ENCODE peak calls at places on chromosomes 6 and 20, in seven cellular contexts. One of them, this sample, is unnamed.

GRCh38 chr20:48041078-48041780 is 255.9 kb upstream of the SULF2 start:
- DNase-seq in fibroblast of lung: no peak
- DNase-seq in AG10803: no peak
- DNase-seq in choroid plexus epithelial cell: no peak
- DNase-seq in HFF-Myc: no peak
- DNase-seq in kidney: no peak
- DNase-seq in body of pancreas: no peak
- DNase-seq in this sample: peak

GRCh38 chr20:48933017-48933766 is 11.7 kb downstream of the ARFGEF2 start:
- DNase-seq in body of pancreas: no peak
- DNase-seq in kidney: no peak
- DNase-seq in HFF-Myc: no peak
- DNase-seq in AG10803: no peak
- DNase-seq in choroid plexus epithelial cell: no peak
- DNase-seq in fibroblast of lung: no peak
- DNase-seq in this sample: no peak

GRCh38 chr6:107769053-107769658 is 55.0 kb downstream of the SCML4 start:
- DNase-seq in body of pancreas: no peak
- DNase-seq in kidney: no peak
- DNase-seq in HFF-Myc: no peak
- DNase-seq in choroid plexus epithelial cell: no peak
- DNase-seq in fibroblast of lung: no peak
- DNase-seq in AG10803: no peak
- DNase-seq in this sample: no peak

GRCh38 chr6:106772270-106773142 is 143.1 kb downstream of the QRSL1 start:
- DNase-seq in fibroblast of lung: no peak
- DNase-seq in choroid plexus epithelial cell: no peak
- DNase-seq in HFF-Myc: no peak
- DNase-seq in kidney: no peak
- DNase-seq in AG10803: no peak
- DNase-seq in body of pancreas: no peak
- DNase-seq in this sample: no peak

GRCh38 chr6:34865107-34865506 is 22.7 kb downstream of the TAF11 start:
- DNase-seq in body of pancreas: no peak
- DNase-seq in fibroblast of lung: no peak
- DNase-seq in choroid plexus epithelial cell: peak
- DNase-seq in AG10803: no peak
- DNase-seq in kidney: no peak
- DNase-seq in HFF-Myc: no peak
- DNase-seq in this sample: peak

GRCh38 chr6:113782641-113783040 is 74.5 kb upstream of the MARCKS start:
- DNase-seq in fibroblast of lung: no peak
- DNase-seq in choroid plexus epithelial cell: no peak
- DNase-seq in body of pancreas: no peak
- DNase-seq in kidney: no peak
- DNase-seq in HFF-Myc: no peak
- DNase-seq in AG10803: no peak
- DNase-seq in this sample: no peak

GRCh38 chr6:166515072-166515810 is 71.2 kb downstream of the RAMACL start:
- DNase-seq in body of pancreas: no peak
- DNase-seq in AG10803: peak
- DNase-seq in HFF-Myc: peak
- DNase-seq in kidney: no peak
- DNase-seq in fibroblast of lung: peak
- DNase-seq in choroid plexus epithelial cell: peak
- DNase-seq in this sample: peak

GRCh38 chr6:168156742-168157265 is 77.8 kb upstream of the FRMD1 start:
- DNase-seq in kidney: no peak
- DNase-seq in HFF-Myc: no peak
- DNase-seq in body of pancreas: no peak
- DNase-seq in AG10803: no peak
- DNase-seq in choroid plexus epithelial cell: no peak
- DNase-seq in fibroblast of lung: no peak
- DNase-seq in this sample: peak

GRCh38 chr20:51368461-51369211 is 173.9 kb downstream of the NFATC2 start:
- DNase-seq in fibroblast of lung: no peak
- DNase-seq in body of pancreas: no peak
- DNase-seq in HFF-Myc: no peak
- DNase-seq in AG10803: peak
- DNase-seq in kidney: no peak
- DNase-seq in choroid plexus epithelial cell: no peak
- DNase-seq in this sample: no peak

GRCh38 chr6:147043994-147044477 is 160.2 kb upstream of the STXBP5 start:
- DNase-seq in kidney: no peak
- DNase-seq in fibroblast of lung: peak
- DNase-seq in body of pancreas: no peak
- DNase-seq in choroid plexus epithelial cell: no peak
- DNase-seq in HFF-Myc: peak
- DNase-seq in AG10803: peak
- DNase-seq in this sample: no peak

GRCh38 chr6:24924956-24925355 is 10.8 kb downstream of the RIPOR2 start:
- DNase-seq in kidney: no peak
- DNase-seq in body of pancreas: no peak
- DNase-seq in HFF-Myc: no peak
- DNase-seq in choroid plexus epithelial cell: no peak
- DNase-seq in AG10803: no peak
- DNase-seq in fibroblast of lung: no peak
- DNase-seq in this sample: no peak

GRCh38 chr6:12012231-12012565 is at the start of gene HIVEP1:
- DNase-seq in kidney: peak
- DNase-seq in body of pancreas: peak
- DNase-seq in AG10803: peak
- DNase-seq in fibroblast of lung: no peak
- DNase-seq in HFF-Myc: no peak
- DNase-seq in choroid plexus epithelial cell: no peak
- DNase-seq in this sample: peak

GRCh38 chr20:24379116-24379927 is 90.1 kb upstream of the SYNDIG1 start:
- DNase-seq in kidney: peak
- DNase-seq in body of pancreas: no peak
- DNase-seq in choroid plexus epithelial cell: peak
- DNase-seq in fibroblast of lung: peak
- DNase-seq in AG10803: peak
- DNase-seq in HFF-Myc: no peak
- DNase-seq in this sample: no peak

GRCh38 chr6:2958331-2958711 is 13.0 kb downstream of the SERPINB6 start:
- DNase-seq in choroid plexus epithelial cell: no peak
- DNase-seq in kidney: no peak
- DNase-seq in body of pancreas: no peak
- DNase-seq in HFF-Myc: no peak
- DNase-seq in fibroblast of lung: no peak
- DNase-seq in AG10803: no peak
- DNase-seq in this sample: no peak

GRCh38 chr6:89310929-89311328 is 4.2 kb downstream of the GABRR2 start:
- DNase-seq in kidney: no peak
- DNase-seq in HFF-Myc: peak
- DNase-seq in body of pancreas: no peak
- DNase-seq in AG10803: peak
- DNase-seq in choroid plexus epithelial cell: no peak
- DNase-seq in fibroblast of lung: no peak
- DNase-seq in this sample: peak

GRCh38 chr20:54680872-54681297 is 205.5 kb downstream of the DOK5 start:
- DNase-seq in kidney: no peak
- DNase-seq in choroid plexus epithelial cell: peak
- DNase-seq in HFF-Myc: peak
- DNase-seq in fibroblast of lung: peak
- DNase-seq in AG10803: peak
- DNase-seq in body of pancreas: peak
- DNase-seq in this sample: peak

GRCh38 chr6:117538615-117539014 is 56.1 kb downstream of the DCBLD1 start:
- DNase-seq in body of pancreas: no peak
- DNase-seq in fibroblast of lung: no peak
- DNase-seq in choroid plexus epithelial cell: no peak
- DNase-seq in kidney: no peak
- DNase-seq in AG10803: no peak
- DNase-seq in HFF-Myc: no peak
- DNase-seq in this sample: no peak

GRCh38 chr6:110430236-110430635 is 14.9 kb upstream of the DDO start:
- DNase-seq in choroid plexus epithelial cell: no peak
- DNase-seq in fibroblast of lung: no peak
- DNase-seq in kidney: no peak
- DNase-seq in body of pancreas: no peak
- DNase-seq in AG10803: no peak
- DNase-seq in HFF-Myc: no peak
- DNase-seq in this sample: no peak

GRCh38 chr6:169702640-169703246 is 817 bp downstream of the C6orf120 start:
- DNase-seq in HFF-Myc: no peak
- DNase-seq in choroid plexus epithelial cell: no peak
- DNase-seq in body of pancreas: peak
- DNase-seq in fibroblast of lung: no peak
- DNase-seq in kidney: no peak
- DNase-seq in AG10803: no peak
- DNase-seq in this sample: no peak

GRCh38 chr6:73451166-73452106 is 661 bp downstream of the CGAS start:
- DNase-seq in kidney: peak
- DNase-seq in body of pancreas: peak
- DNase-seq in HFF-Myc: no peak
- DNase-seq in fibroblast of lung: peak
- DNase-seq in AG10803: peak
- DNase-seq in choroid plexus epithelial cell: peak
- DNase-seq in this sample: peak

DNA sequence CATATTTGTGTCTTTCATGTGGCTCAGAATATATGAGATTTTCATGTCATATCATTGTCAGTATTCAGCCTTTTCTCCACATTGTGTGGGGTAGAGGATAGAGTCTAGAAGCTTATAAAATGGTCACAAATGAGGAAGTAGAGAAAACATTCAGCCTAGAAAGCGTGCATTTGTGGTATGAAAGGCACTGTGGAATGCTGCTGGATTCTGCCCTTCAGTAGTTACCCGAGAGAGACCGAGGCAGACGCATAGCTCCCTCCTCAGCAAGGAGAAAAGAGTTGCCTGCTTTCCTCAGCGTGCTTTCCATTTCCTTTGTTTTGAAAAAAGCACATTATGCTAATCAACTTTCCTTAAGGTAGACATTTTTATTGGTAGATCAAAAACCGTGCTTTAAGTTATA is 28.7 kb downstream of the MYB start:
- DNase-seq in body of pancreas: no peak
- DNase-seq in kidney: no peak
- DNase-seq in AG10803: no peak
- DNase-seq in HFF-Myc: no peak
- DNase-seq in fibroblast of lung: no peak
- DNase-seq in choroid plexus epithelial cell: no peak
- DNase-seq in this sample: no peak
- H3K4me3 ChIP-seq in body of pancreas: no peak
- H3K4me3 ChIP-seq in kidney: no peak
- H3K4me3 ChIP-seq in AG10803: no peak
- H3K4me3 ChIP-seq in HFF-Myc: no peak
- H3K4me3 ChIP-seq in fibroblast of lung: no peak
- H3K4me3 ChIP-seq in choroid plexus epithelial cell: no peak
- H3K4me3 ChIP-seq in this sample: no peak

GRCh38 chr20:45293041-45294002 is 13.3 kb upstream of the RBPJL start:
- DNase-seq in AG10803: peak
- DNase-seq in choroid plexus epithelial cell: peak
- DNase-seq in kidney: peak
- DNase-seq in fibroblast of lung: peak
- DNase-seq in body of pancreas: peak
- DNase-seq in HFF-Myc: no peak
- DNase-seq in this sample: peak
- TF ChIP-seq CTCF in AG10803: peak
- TF ChIP-seq CTCF in choroid plexus epithelial cell: peak
- TF ChIP-seq CTCF in kidney: peak
- TF ChIP-seq CTCF in fibroblast of lung: peak
- TF ChIP-seq CTCF in body of pancreas: peak
- TF ChIP-seq CTCF in HFF-Myc: peak
- TF ChIP-seq CTCF in this sample: peak

GRCh38 chr6:128655978-128656498 is 135.6 kb upstream of the PTPRK start:
- DNase-seq in body of pancreas: no peak
- DNase-seq in HFF-Myc: peak
- DNase-seq in AG10803: peak
- DNase-seq in choroid plexus epithelial cell: peak
- DNase-seq in kidney: no peak
- DNase-seq in fibroblast of lung: peak
- DNase-seq in this sample: peak
- H3K4me3 ChIP-seq in body of pancreas: no peak
- H3K4me3 ChIP-seq in HFF-Myc: no peak
- H3K4me3 ChIP-seq in AG10803: no peak
- H3K4me3 ChIP-seq in choroid plexus epithelial cell: no peak
- H3K4me3 ChIP-seq in kidney: no peak
- H3K4me3 ChIP-seq in fibroblast of lung: no peak
- H3K4me3 ChIP-seq in this sample: no peak

GRCh38 chr6:131597448-131597847 is 24.4 kb downstream of the ARG1 start:
- DNase-seq in AG10803: no peak
- DNase-seq in kidney: no peak
- DNase-seq in choroid plexus epithelial cell: peak
- DNase-seq in fibroblast of lung: peak
- DNase-seq in HFF-Myc: no peak
- DNase-seq in body of pancreas: no peak
- DNase-seq in this sample: peak
- TF ChIP-seq CTCF in AG10803: peak
- TF ChIP-seq CTCF in kidney: peak
- TF ChIP-seq CTCF in choroid plexus epithelial cell: peak
- TF ChIP-seq CTCF in fibroblast of lung: no peak
- TF ChIP-seq CTCF in HFF-Myc: peak
- TF ChIP-seq CTCF in body of pancreas: peak
- TF ChIP-seq CTCF in this sample: peak

This sample was measured in fibroblast of villous mesenchyme.